ENCODE peak calls at places on chromosome 18, in five cellular contexts. D is K562, W is GM12878, A is HepG2, F is H1. J is an unnamed sample.

GRCh38 chr18:26497881-26498280 is 50.5 kb downstream of the KCTD1 start:
- DNase-seq in D (no peak), W (no peak), F (no peak), A (no peak), J (no peak)

GRCh38 chr18:62744076-62744705 is 28.9 kb downstream of the PHLPP1 start:
- DNase-seq in D (no peak), F (no peak), A (peak), W (no peak), J (no peak)

GRCh38 chr18:34694611-34695165 is 15.4 kb upstream of the DTNA start:
- DNase-seq in F (no peak), W (no peak), D (no peak), A (no peak), J (no peak)

GRCh38 chr18:6866552-6866951 is 137.0 kb downstream of the ARHGAP28 start:
- DNase-seq in W (no peak), A (no peak), F (no peak), D (no peak), J (no peak)

GRCh38 chr18:46148810-46149209 is 44.6 kb downstream of the HAUS1 start:
- DNase-seq in W (no peak), D (peak), A (peak), F (peak), J (peak)

GRCh38 chr18:60019463-60019840 is 119.7 kb downstream of the PMAIP1 start:
- DNase-seq in D (no peak), W (no peak), F (no peak), A (no peak), J (peak)

GRCh38 chr18:56542488-56542887 is 95.9 kb downstream of the TXNL1 start:
- DNase-seq in F (no peak), A (no peak), D (no peak), W (no peak), J (no peak)

GRCh38 chr18:45370190-45371010 is 244.9 kb upstream of the SLC14A2 start:
- DNase-seq in F (no peak), D (no peak), A (no peak), W (no peak), J (no peak)

GRCh38 chr18:77101410-77102245 is 31.0 kb downstream of the MBP start:
- DNase-seq in D (no peak), F (no peak), W (peak), A (no peak), J (peak)

GRCh38 chr18:9516437-9517064 is 41.2 kb downstream of the RALBP1 start:
- DNase-seq in A (peak), W (peak), F (no peak), D (peak), J (no peak)

GRCh38 chr18:52435301-52435700 is 95.3 kb downstream of the DCC start:
- DNase-seq in D (no peak), F (no peak), A (no peak), W (no peak), J (no peak)

GRCh38 chr18:37085362-37085761 is 256.4 kb downstream of the KIAA1328 start:
- DNase-seq in F (peak), A (no peak), D (no peak), W (no peak), J (no peak)

GRCh38 chr18:39149211-39149806 is 1583.7 kb upstream of the CELF4 start:
- DNase-seq in D (no peak), A (no peak), W (no peak), F (no peak), J (no peak)

GRCh38 chr18:22200611-22201225 is 31.3 kb downstream of the GATA6 start:
- DNase-seq in A (no peak), W (no peak), F (no peak), D (no peak), J (no peak)

GRCh38 chr18:67520276-67521035 is 3.9 kb upstream of the DSEL start:
- DNase-seq in W (no peak), F (no peak), D (no peak), A (no peak), J (no peak)

GRCh38 chr18:21714472-21714871 is 9.9 kb upstream of the ABHD3 start:
- DNase-seq in W (no peak), A (no peak), F (no peak), D (no peak), J (no peak)

GRCh38 chr18:10453885-10454772 is at the start of gene APCDD1:
- DNase-seq in D (no peak), A (peak), W (no peak), F (no peak), J (no peak)

GRCh38 chr18:76336241-76336640 is 158.8 kb downstream of the ZNF516 start:
- DNase-seq in D (no peak), F (no peak), A (no peak), W (no peak), J (no peak)

GRCh38 chr18:55821219-55821618 is 233.2 kb upstream of the TCF4 start:
- DNase-seq in F (no peak), W (no peak), A (no peak), D (no peak), J (no peak)

DNA sequence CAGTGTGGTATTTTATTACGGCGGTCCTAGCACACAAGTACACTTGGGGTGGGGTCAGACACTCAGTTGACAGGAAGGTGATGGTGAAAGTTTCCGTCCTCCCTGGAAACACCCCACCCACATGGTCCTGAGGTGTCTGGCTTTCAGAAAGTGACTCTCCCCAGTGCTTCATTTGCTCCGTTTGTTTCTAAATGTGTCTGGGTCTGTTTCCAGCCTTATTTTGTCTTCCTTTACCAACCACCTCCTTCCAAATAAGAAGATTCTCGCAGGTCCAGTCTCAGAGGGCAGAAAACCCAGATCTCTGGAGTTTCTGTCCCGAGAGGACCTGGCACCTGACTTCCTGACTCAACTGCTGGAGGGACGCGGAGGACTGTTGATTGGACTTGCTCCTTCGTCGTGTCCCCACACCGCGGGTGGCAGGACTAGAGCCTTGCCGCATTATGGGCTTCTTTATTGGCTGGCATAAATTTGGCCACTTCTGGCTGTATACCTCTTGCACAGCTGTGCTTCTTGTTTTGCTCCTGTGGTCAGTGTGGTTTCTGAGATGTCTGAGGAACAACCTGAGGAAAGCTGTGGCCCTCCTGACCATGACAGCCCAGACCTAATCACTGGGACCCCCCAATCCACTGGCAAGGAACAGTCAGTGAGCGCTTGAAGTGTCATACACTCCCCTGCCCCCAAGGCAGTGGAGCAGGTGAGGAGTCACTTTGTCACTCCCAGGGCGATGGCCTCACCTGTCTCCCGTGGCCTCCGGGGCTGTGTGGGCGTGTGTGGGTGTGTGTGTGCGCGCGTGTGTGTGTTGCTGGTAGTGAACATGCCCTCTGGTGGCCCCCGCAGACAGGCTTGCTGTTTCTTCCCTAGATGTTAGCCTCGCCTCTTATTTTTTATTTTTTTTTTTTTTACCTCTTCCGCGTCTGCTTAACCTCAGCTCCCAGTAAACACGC is 45.6 kb downstream of the MEX3C start:
- DNase-seq in D (no peak), A (no peak), F (no peak), W (no peak), J (no peak)
- TF ChIP-seq KDM1A in D (no peak), A (no peak), F (no peak), W (no peak), J (no peak)

GRCh38 chr18:11819938-11820337 is 31.3 kb upstream of the CHMP1B start:
- DNase-seq in F (no peak), W (no peak), A (no peak), D (peak), J (no peak)

GRCh38 chr18:11818486-11819203 is 32.6 kb upstream of the CHMP1B start:
- DNase-seq in W (no peak), A (no peak), D (no peak), F (no peak), J (no peak)

GRCh38 chr18:11820697-11821096 is 30.5 kb upstream of the CHMP1B start:
- DNase-seq in D (no peak), A (no peak), W (no peak), F (no peak), J (no peak)

GRCh38 chr18:11821208-11821607 is 30.0 kb upstream of the CHMP1B start:
- DNase-seq in W (no peak), D (no peak), A (no peak), F (no peak), J (no peak)

DNA sequence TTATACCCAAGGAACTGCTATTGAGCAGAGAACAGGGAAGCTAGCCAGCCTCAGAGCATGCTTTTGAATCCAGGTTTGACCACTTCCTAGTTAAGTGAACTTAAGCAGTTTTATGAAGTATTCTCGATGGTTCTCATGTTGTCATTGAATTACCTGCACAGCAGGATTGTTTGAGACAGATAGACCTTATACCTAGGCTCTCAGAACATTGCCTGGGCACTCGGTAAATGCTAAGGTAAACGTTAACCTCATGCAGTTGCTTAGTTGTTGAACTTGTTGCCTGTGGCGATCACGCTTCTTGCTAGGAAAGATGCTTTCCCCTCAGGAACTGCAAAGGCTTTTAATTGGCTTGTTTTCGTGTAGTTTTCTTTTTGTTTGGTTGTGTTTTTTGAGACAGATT is 34.0 kb upstream of the CHMP1B start:
- DNase-seq in W (no peak), A (no peak), F (no peak), D (no peak), J (no peak)
- TF ChIP-seq HDAC2 in W (no peak), A (no peak), F (no peak), D (no peak), J (no peak)

GRCh38 chr18:23332356-23332755 is 120.7 kb upstream of the RIOK3 start:
- DNase-seq in F (no peak), W (no peak), A (no peak), D (no peak), J (no peak)
- TF ChIP-seq KDM1A in F (no peak), W (no peak), A (no peak), D (no peak), J (no peak)

GRCh38 chr18:28267878-28268625 is 91.1 kb upstream of the CDH2 start:
- DNase-seq in A (no peak), W (no peak), D (no peak), F (no peak), J (no peak)
- TF ChIP-seq HDAC2 in A (no peak), W (no peak), D (no peak), F (no peak), J (no peak)

DNA sequence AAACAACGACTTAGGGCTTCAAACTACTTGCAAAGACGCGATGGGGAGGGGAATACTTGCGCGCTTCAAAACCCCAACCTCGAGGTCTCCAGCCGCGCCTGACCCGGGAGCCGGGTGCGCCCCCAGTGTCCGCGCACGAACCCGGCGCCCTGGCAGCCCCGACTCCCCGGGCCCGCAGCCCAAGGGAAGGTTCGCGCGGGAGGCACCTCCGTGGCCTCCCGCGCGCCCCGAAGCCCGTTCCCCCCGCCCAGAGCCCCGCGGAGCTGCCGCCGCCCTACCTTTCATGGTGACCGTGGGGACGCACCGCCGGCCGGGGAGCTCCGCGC is 308 bp downstream of the COLEC12 start:
- DNase-seq in A (no peak), F (no peak), D (no peak), W (no peak), J (no peak)
- TF ChIP-seq KDM1A in A (no peak), F (no peak), D (no peak), W (no peak), J (no peak)

DNA sequence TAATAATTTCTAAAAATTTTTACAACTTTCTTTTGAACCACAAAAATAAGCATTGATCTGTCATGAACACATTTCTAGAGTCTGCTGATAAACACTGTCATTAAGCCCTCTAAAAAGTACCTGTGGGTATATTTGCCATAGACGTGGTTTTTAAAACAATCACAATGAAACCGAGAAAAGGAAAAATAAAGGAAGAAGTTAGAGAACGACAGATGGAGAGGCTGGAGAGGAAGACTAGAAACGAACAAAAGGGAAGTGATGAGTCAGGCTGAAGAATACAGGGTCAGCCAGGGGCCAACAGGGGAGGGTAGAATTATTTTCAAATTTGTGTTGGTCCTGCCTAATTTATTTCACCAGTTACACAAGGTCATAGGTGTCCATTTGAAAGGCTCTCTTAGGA is 62.0 kb downstream of the MYL12B start:
- DNase-seq in F (no peak), A (no peak), D (peak), W (peak), J (no peak)
- TF ChIP-seq HDAC2 in F (no peak), A (no peak), D (no peak), W (no peak), J (no peak)

GRCh38 chr18:47448956-47449355 is 197.5 kb upstream of the SKOR2 start:
- DNase-seq in A (no peak), D (no peak), W (no peak), F (no peak), J (no peak)
- TF ChIP-seq KDM1A in A (no peak), D (no peak), W (no peak), F (no peak), J (no peak)

DNA sequence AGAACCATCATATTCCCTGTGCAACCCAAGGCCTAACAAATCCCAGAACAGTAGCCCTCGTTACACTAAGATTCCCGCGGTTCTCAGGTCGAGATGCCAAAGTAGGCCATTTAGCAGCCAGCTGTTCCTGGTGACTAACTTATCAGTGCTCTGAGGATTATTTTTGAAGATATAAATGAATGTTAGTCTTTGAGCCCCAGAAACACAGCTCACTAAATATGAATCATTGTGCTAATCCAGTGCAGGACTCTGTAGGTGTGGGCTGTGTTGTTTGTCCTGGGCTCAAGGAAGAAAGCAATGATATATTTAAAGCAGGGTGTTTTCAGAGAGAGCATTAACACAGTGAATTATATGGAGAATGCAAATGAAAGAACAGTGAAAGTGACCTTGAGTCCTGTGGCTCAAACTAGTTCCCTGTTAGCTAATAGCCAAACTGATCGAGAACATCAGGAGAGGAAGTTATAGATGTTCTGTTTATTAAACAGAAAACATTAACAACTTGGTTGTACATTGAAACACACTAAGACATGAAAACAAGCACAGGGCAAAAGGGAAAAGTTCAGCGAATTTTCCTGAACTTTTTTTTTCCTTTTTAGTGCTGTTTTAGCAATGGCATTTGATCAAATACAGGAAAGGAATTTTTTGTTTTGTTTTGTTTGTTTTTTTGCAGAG is 228.3 kb downstream of the RNF152 start:
- DNase-seq in W (no peak), F (no peak), D (no peak), A (no peak), J (no peak)
- TF ChIP-seq HDAC2 in W (no peak), F (no peak), D (no peak), A (no peak), J (no peak)

J was measured in A549.